ENCODE peak calls at places on chromosomes 7 and 10, in four cellular contexts. E, F, T and H are unnamed samples. For H3K4me1 and H3K27me3, the result is how much of the 10 kb centered on the place peaks cover.

GRCh38 chr10:89086801-89087513 is 96.4 kb downstream of the FAS start:
- DNase-seq in E (peak), F (no peak), T (peak), H (peak)

GRCh38 chr7:101241015-101241363 is 3.4 kb upstream of the CLDN15 start:
- DNase-seq in E (no peak), F (no peak), T (no peak), H (no peak)

GRCh38 chr7:155711081-155711480 is 66.6 kb downstream of the RBM33 start:
- DNase-seq in E (no peak), F (no peak), T (no peak), H (no peak)

GRCh38 chr10:96840841-96841518 is 8.9 kb downstream of the LCOR start:
- DNase-seq in E (no peak), F (no peak), T (peak), H (no peak)

GRCh38 chr10:69728335-69728861 is 73.3 kb upstream of the COL13A1 start:
- DNase-seq in E (no peak), F (no peak), T (no peak), H (no peak)

GRCh38 chr10:116126239-116126638 is 146.8 kb downstream of the GFRA1 start:
- DNase-seq in E (no peak), F (no peak), T (no peak), H (no peak)

GRCh38 chr7:71633571-71634008 is 501.6 kb downstream of the GALNT17 start:
- DNase-seq in E (no peak), F (no peak), T (no peak), H (no peak)

GRCh38 chr7:98836811-98837631 is 32.8 kb downstream of the TMEM130 start:
- DNase-seq in E (no peak), F (peak), T (peak), H (no peak)

GRCh38 chr10:103968441-103969391 is 1.8 kb downstream of the SLK start:
- DNase-seq in E (no peak), F (no peak), T (no peak), H (no peak)

GRCh38 chr10:77490915-77491314 is 146.7 kb downstream of the KCNMA1 start:
- DNase-seq in E (no peak), F (no peak), T (no peak), H (no peak)
- H3K4me1 ChIP-seq in E (under half), F (under half), T (under half), H (under half)

GRCh38 chr10:102261196-102261595 is 15.9 kb downstream of the GBF1 start:
- DNase-seq in E (no peak), F (no peak), T (no peak), H (no peak)
- H3K27me3 ChIP-seq in E (under half), F (under half), T (under half), H (under half)

GRCh38 chr7:134280508-134280907 is 36.2 kb downstream of the SLC35B4 start:
- DNase-seq in E (no peak), F (no peak), T (no peak), H (no peak)
- H3K4me1 ChIP-seq in E (under half), F (under half), T (under half), H (under half)

DNA sequence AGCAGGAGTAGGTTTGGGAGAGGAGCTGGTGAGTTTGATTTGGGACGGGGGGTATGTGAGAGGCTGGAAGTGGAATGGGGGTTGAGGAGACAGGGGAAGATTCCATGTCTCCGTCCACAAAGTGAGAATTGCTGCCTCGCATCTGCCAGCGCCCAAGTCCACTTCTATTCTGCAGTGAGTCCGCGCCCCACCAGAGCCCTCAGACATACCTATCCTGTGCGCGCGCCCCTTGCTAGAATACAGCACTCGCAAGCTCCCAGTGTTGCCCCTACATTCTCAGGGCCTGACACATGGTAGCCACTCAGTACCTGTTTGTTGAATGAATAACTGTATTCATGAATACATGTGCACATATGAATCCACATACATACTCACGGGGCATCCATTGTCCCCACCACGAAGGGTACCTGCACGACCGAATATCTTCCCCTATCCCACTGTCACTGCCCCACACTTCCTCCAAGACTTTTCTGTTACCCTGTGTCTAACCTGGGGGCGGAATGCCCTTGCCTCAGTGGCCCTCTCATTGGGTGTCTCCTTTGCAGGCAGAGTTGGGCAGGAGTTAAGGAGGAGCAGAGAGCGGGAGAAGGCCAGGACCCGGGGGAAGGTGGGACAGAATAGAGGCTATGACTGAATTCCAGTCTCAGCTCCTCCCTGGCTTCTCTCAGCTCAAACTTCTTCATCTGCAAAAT is 19.9 kb downstream of the POLL start:
- DNase-seq in E (peak), F (no peak), T (no peak), H (no peak)
- H3K27me3 ChIP-seq in E (half or more), F (under half), T (under half), H (under half)

GRCh38 chr10:71223365-71224058 is 11.1 kb downstream of the UNC5B start:
- DNase-seq in E (peak), F (no peak), T (no peak), H (no peak)
- H3K4me1 ChIP-seq in E (half or more), F (under half), T (under half), H (under half)

DNA sequence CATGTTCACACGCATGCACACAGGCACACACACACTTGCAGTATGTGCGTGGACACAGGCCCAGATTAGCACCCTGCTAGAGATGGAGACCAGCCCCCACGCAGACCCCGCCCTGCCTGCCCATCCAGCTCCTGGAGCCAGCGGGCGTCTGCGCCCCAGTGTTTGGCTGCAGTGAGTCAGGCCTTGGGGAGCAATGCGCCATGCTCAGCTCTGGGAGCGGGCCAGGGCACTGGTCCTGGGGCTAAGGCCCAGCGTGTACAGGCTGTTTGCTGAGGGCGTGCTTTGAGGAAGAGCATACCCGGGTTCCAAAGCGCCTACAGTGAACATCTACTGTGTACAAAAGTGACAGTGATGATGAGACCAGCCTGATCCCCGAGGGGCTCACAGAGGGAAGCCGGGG is 16.0 kb upstream of the ELFN1 start:
- DNase-seq in E (peak), F (no peak), T (no peak), H (no peak)
- H3K27me3 ChIP-seq in E (under half), F (under half), T (under half), H (under half)

DNA sequence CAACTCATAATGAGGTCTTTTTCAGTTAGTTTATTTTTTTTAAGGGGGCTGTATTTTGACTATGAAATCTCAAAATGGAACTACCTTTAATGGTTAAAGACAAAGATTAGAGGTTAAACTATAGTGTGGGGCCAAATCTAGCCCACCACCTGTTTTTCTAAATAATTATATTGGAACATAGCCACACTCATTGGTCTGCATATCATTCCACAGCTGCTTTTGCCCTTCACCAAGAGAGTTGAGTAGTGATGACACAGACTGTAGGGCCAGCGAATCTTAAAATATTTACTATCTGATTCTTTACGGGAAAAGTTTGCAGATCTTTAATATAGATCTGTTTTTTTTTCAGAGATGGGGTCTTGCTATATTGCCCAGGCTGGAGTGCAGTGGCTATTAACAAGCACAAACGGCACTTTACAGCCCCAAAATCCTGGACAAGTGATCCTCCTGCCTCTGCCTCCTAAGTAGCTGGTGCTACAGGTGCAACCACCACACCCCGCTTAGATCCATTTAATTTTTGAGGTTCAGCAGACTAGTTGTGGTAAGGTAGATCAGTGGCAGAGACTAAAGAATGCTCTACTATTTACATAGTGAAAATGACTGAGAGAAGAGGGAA is 25.8 kb downstream of the EPC1 start:
- DNase-seq in E (no peak), F (no peak), T (no peak), H (no peak)
- H3K4me1 ChIP-seq in E (half or more), F (under half), T (under half), H (under half)

GRCh38 chr7:1291040-1291689 is 58.5 kb downstream of the UNCX start:
- DNase-seq in E (no peak), F (no peak), T (no peak), H (no peak)

GRCh38 chr7:1290262-1291039 is 57.8 kb downstream of the UNCX start:
- DNase-seq in E (no peak), F (no peak), T (peak), H (no peak)

GRCh38 chr7:1292972-1293830 is 60.5 kb downstream of the UNCX start:
- DNase-seq in E (no peak), F (no peak), T (no peak), H (no peak)

GRCh38 chr7:1293950-1294728 is 61.5 kb downstream of the UNCX start:
- DNase-seq in E (no peak), F (no peak), T (no peak), H (no peak)

GRCh38 chr7:1291846-1292765 is 59.4 kb downstream of the UNCX start:
- DNase-seq in E (no peak), F (no peak), T (no peak), H (no peak)
- H3K27me3 ChIP-seq in E (half or more), F (under half), T (under half), H (under half)